ENCODE peak calls at places on chromosome 11, in eight cellular contexts. One of them, this sample, is unnamed.

GRCh38 chr11:31818874-31819331 is 7.8 kb upstream of the PAX6 start:
- DNase-seq in kidney epithelial cell: no peak
- DNase-seq in stimulated activated CD4-positive, alpha-beta T cell treated with anti-CD3 and anti-CD28 coated beads, Interleukin-1b, Interleukin-23, amount 100 ng/mL, for 24 hours: no peak
- DNase-seq in ACHN: no peak
- DNase-seq in activated CD4-positive, alpha-beta T cell treated with anti-CD3 and anti-CD28 coated beads, Interleukin-2, amount 10 ng/mL, durations not matched to agents 7 days and 5 days: no peak
- DNase-seq in neural progenitor cell: peak; percentile 39
- DNase-seq in stimulated activated CD8-positive, alpha-beta memory T cell treated with anti-CD3 and anti-CD28 coated beads, Interleukin-2, amount 100 ng/mL, for 1 hour: no peak
- DNase-seq in fibroblast of pulmonary artery: no peak
- DNase-seq in this sample: no peak

GRCh38 chr11:109641549-109641948 is 219.6 kb downstream of the C11orf87 start:
- DNase-seq in ACHN: peak; percentile 37
- DNase-seq in activated CD4-positive, alpha-beta T cell treated with anti-CD3 and anti-CD28 coated beads, Interleukin-2, amount 10 ng/mL, durations not matched to agents 7 days and 5 days: no peak
- DNase-seq in neural progenitor cell: peak; percentile 77
- DNase-seq in stimulated activated CD4-positive, alpha-beta T cell treated with anti-CD3 and anti-CD28 coated beads, Interleukin-1b, Interleukin-23, amount 100 ng/mL, for 24 hours: no peak
- DNase-seq in stimulated activated CD8-positive, alpha-beta memory T cell treated with anti-CD3 and anti-CD28 coated beads, Interleukin-2, amount 100 ng/mL, for 1 hour: no peak
- DNase-seq in kidney epithelial cell: no peak
- DNase-seq in fibroblast of pulmonary artery: peak; percentile 62
- DNase-seq in this sample: no peak

GRCh38 chr11:14304601-14305000 is 54.4 kb downstream of the RRAS2 start:
- DNase-seq in activated CD4-positive, alpha-beta T cell treated with anti-CD3 and anti-CD28 coated beads, Interleukin-2, amount 10 ng/mL, durations not matched to agents 7 days and 5 days: no peak
- DNase-seq in neural progenitor cell: peak; percentile 36
- DNase-seq in stimulated activated CD8-positive, alpha-beta memory T cell treated with anti-CD3 and anti-CD28 coated beads, Interleukin-2, amount 100 ng/mL, for 1 hour: no peak
- DNase-seq in fibroblast of pulmonary artery: no peak
- DNase-seq in stimulated activated CD4-positive, alpha-beta T cell treated with anti-CD3 and anti-CD28 coated beads, Interleukin-1b, Interleukin-23, amount 100 ng/mL, for 24 hours: no peak
- DNase-seq in ACHN: no peak
- DNase-seq in kidney epithelial cell: no peak
- DNase-seq in this sample: no peak

GRCh38 chr11:33347490-33348125 is 90.4 kb downstream of the HIPK3 start:
- DNase-seq in neural progenitor cell: no peak
- DNase-seq in stimulated activated CD8-positive, alpha-beta memory T cell treated with anti-CD3 and anti-CD28 coated beads, Interleukin-2, amount 100 ng/mL, for 1 hour: no peak
- DNase-seq in kidney epithelial cell: no peak
- DNase-seq in activated CD4-positive, alpha-beta T cell treated with anti-CD3 and anti-CD28 coated beads, Interleukin-2, amount 10 ng/mL, durations not matched to agents 7 days and 5 days: no peak
- DNase-seq in fibroblast of pulmonary artery: no peak
- DNase-seq in stimulated activated CD4-positive, alpha-beta T cell treated with anti-CD3 and anti-CD28 coated beads, Interleukin-1b, Interleukin-23, amount 100 ng/mL, for 24 hours: no peak
- DNase-seq in ACHN: no peak
- DNase-seq in this sample: no peak

GRCh38 chr11:29449280-29450074 is 567.4 kb downstream of the KCNA4 start:
- DNase-seq in kidney epithelial cell: no peak
- DNase-seq in activated CD4-positive, alpha-beta T cell treated with anti-CD3 and anti-CD28 coated beads, Interleukin-2, amount 10 ng/mL, durations not matched to agents 7 days and 5 days: no peak
- DNase-seq in stimulated activated CD8-positive, alpha-beta memory T cell treated with anti-CD3 and anti-CD28 coated beads, Interleukin-2, amount 100 ng/mL, for 1 hour: no peak
- DNase-seq in fibroblast of pulmonary artery: peak; percentile 36
- DNase-seq in stimulated activated CD4-positive, alpha-beta T cell treated with anti-CD3 and anti-CD28 coated beads, Interleukin-1b, Interleukin-23, amount 100 ng/mL, for 24 hours: no peak
- DNase-seq in neural progenitor cell: no peak
- DNase-seq in ACHN: no peak
- DNase-seq in this sample: no peak

GRCh38 chr11:16001899-16002426 is 354.4 kb downstream of the SOX6 start:
- DNase-seq in neural progenitor cell: peak; percentile 62
- DNase-seq in kidney epithelial cell: peak; percentile 87
- DNase-seq in ACHN: no peak
- DNase-seq in stimulated activated CD4-positive, alpha-beta T cell treated with anti-CD3 and anti-CD28 coated beads, Interleukin-1b, Interleukin-23, amount 100 ng/mL, for 24 hours: no peak
- DNase-seq in stimulated activated CD8-positive, alpha-beta memory T cell treated with anti-CD3 and anti-CD28 coated beads, Interleukin-2, amount 100 ng/mL, for 1 hour: no peak
- DNase-seq in fibroblast of pulmonary artery: peak; percentile 96
- DNase-seq in activated CD4-positive, alpha-beta T cell treated with anti-CD3 and anti-CD28 coated beads, Interleukin-2, amount 10 ng/mL, durations not matched to agents 7 days and 5 days: peak; percentile 6
- DNase-seq in this sample: no peak

GRCh38 chr11:117874910-117875396 is 1.5 kb downstream of the FXYD6 start:
- DNase-seq in activated CD4-positive, alpha-beta T cell treated with anti-CD3 and anti-CD28 coated beads, Interleukin-2, amount 10 ng/mL, durations not matched to agents 7 days and 5 days: no peak
- DNase-seq in ACHN: no peak
- DNase-seq in fibroblast of pulmonary artery: no peak
- DNase-seq in stimulated activated CD4-positive, alpha-beta T cell treated with anti-CD3 and anti-CD28 coated beads, Interleukin-1b, Interleukin-23, amount 100 ng/mL, for 24 hours: no peak
- DNase-seq in neural progenitor cell: no peak
- DNase-seq in stimulated activated CD8-positive, alpha-beta memory T cell treated with anti-CD3 and anti-CD28 coated beads, Interleukin-2, amount 100 ng/mL, for 1 hour: no peak
- DNase-seq in kidney epithelial cell: no peak
- DNase-seq in this sample: no peak

GRCh38 chr11:66835762-66836405 is 7.4 kb upstream of the RCE1 start:
- DNase-seq in neural progenitor cell: no peak
- DNase-seq in activated CD4-positive, alpha-beta T cell treated with anti-CD3 and anti-CD28 coated beads, Interleukin-2, amount 10 ng/mL, durations not matched to agents 7 days and 5 days: no peak
- DNase-seq in fibroblast of pulmonary artery: peak; percentile 66
- DNase-seq in stimulated activated CD4-positive, alpha-beta T cell treated with anti-CD3 and anti-CD28 coated beads, Interleukin-1b, Interleukin-23, amount 100 ng/mL, for 24 hours: no peak
- DNase-seq in kidney epithelial cell: no peak
- DNase-seq in stimulated activated CD8-positive, alpha-beta memory T cell treated with anti-CD3 and anti-CD28 coated beads, Interleukin-2, amount 100 ng/mL, for 1 hour: no peak
- DNase-seq in ACHN: no peak
- DNase-seq in this sample: no peak

GRCh38 chr11:109425554-109425953 is 3.6 kb downstream of the C11orf87 start:
- DNase-seq in stimulated activated CD4-positive, alpha-beta T cell treated with anti-CD3 and anti-CD28 coated beads, Interleukin-1b, Interleukin-23, amount 100 ng/mL, for 24 hours: no peak
- DNase-seq in stimulated activated CD8-positive, alpha-beta memory T cell treated with anti-CD3 and anti-CD28 coated beads, Interleukin-2, amount 100 ng/mL, for 1 hour: no peak
- DNase-seq in neural progenitor cell: no peak
- DNase-seq in kidney epithelial cell: no peak
- DNase-seq in activated CD4-positive, alpha-beta T cell treated with anti-CD3 and anti-CD28 coated beads, Interleukin-2, amount 10 ng/mL, durations not matched to agents 7 days and 5 days: no peak
- DNase-seq in fibroblast of pulmonary artery: no peak
- DNase-seq in ACHN: no peak
- DNase-seq in this sample: no peak

GRCh38 chr11:45102810-45103621 is 43.4 kb upstream of the PRDM11 start:
- DNase-seq in activated CD4-positive, alpha-beta T cell treated with anti-CD3 and anti-CD28 coated beads, Interleukin-2, amount 10 ng/mL, durations not matched to agents 7 days and 5 days: peak; percentile 62
- DNase-seq in kidney epithelial cell: no peak
- DNase-seq in fibroblast of pulmonary artery: peak; percentile 89
- DNase-seq in stimulated activated CD4-positive, alpha-beta T cell treated with anti-CD3 and anti-CD28 coated beads, Interleukin-1b, Interleukin-23, amount 100 ng/mL, for 24 hours: peak; percentile 64
- DNase-seq in ACHN: peak; percentile 56
- DNase-seq in stimulated activated CD8-positive, alpha-beta memory T cell treated with anti-CD3 and anti-CD28 coated beads, Interleukin-2, amount 100 ng/mL, for 1 hour: peak; percentile 31
- DNase-seq in neural progenitor cell: peak; percentile 82
- DNase-seq in this sample: peak; percentile 77

GRCh38 chr11:76730887-76731286 is 52.3 kb upstream of the TSKU start:
- DNase-seq in stimulated activated CD8-positive, alpha-beta memory T cell treated with anti-CD3 and anti-CD28 coated beads, Interleukin-2, amount 100 ng/mL, for 1 hour: no peak
- DNase-seq in ACHN: no peak
- DNase-seq in neural progenitor cell: no peak
- DNase-seq in activated CD4-positive, alpha-beta T cell treated with anti-CD3 and anti-CD28 coated beads, Interleukin-2, amount 10 ng/mL, durations not matched to agents 7 days and 5 days: no peak
- DNase-seq in kidney epithelial cell: no peak
- DNase-seq in stimulated activated CD4-positive, alpha-beta T cell treated with anti-CD3 and anti-CD28 coated beads, Interleukin-1b, Interleukin-23, amount 100 ng/mL, for 24 hours: no peak
- DNase-seq in fibroblast of pulmonary artery: no peak
- DNase-seq in this sample: no peak

This sample was measured in H1.